ENCODE peak calls at places on chromosome 21, in four cellular contexts. O, B, L and R are unnamed samples.
A peak's percentile ranks its signal among the peaks of the same experiment; 100 is the strongest.

GRCh38 chr21:32423320-32423719 is 10.8 kb downstream of the EVA1C start:
- DNase-seq in O (no peak), B (no peak), L (no peak), R (no peak)

GRCh38 chr21:16535100-16535418 is 805.3 kb downstream of the USP25 start:
- DNase-seq in O (no peak), B (no peak), L (no peak), R (peak; percentile 28)

GRCh38 chr21:14773777-14774345 is 227.7 kb upstream of the SAMSN1 start:
- DNase-seq in O (no peak), B (peak; percentile 68), L (peak; percentile 30), R (peak; percentile 1)

GRCh38 chr21:31530918-31531705 is 128.4 kb upstream of the SOD1 start:
- DNase-seq in O (no peak), B (no peak), L (no peak), R (peak; percentile 77)

GRCh38 chr21:25350056-25350455 is 257.2 kb downstream of the MRPL39 start:
- DNase-seq in O (no peak), B (peak; percentile 16), L (no peak), R (peak; percentile 25)

GRCh38 chr21:19853709-19854575 is 1144.3 kb upstream of the NCAM2 start:
- DNase-seq in O (no peak), B (peak; percentile 15), L (no peak), R (no peak)

GRCh38 chr21:21230672-21231071 is 232.5 kb downstream of the NCAM2 start:
- DNase-seq in O (no peak), B (no peak), L (no peak), R (no peak)

GRCh38 chr21:16420086-16420724 is 690.4 kb downstream of the USP25 start:
- DNase-seq in O (no peak), B (no peak), L (peak; percentile 9), R (peak; percentile 7)

GRCh38 chr21:29163381-29164115 is 33.1 kb downstream of the MAP3K7CL start:
- DNase-seq in O (no peak), B (no peak), L (no peak), R (no peak)

GRCh38 chr21:42106425-42106824 is 35.3 kb downstream of the UMODL1 start:
- DNase-seq in O (no peak), B (no peak), L (no peak), R (no peak)

GRCh38 chr21:33569986-33570385 is 18.5 kb downstream of the DONSON start:
- DNase-seq in O (no peak), B (no peak), L (no peak), R (no peak)

GRCh38 chr21:21101911-21102310 is 103.7 kb downstream of the NCAM2 start:
- DNase-seq in O (no peak), B (peak; percentile 10), L (peak; percentile 3), R (peak; percentile 15)

GRCh38 chr21:28485301-28486022 is 507.2 kb downstream of the LTN1 start:
- DNase-seq in O (no peak), B (no peak), L (no peak), R (no peak)

GRCh38 chr21:38159355-38159754 is 97.4 kb upstream of the KCNJ15 start:
- DNase-seq in O (peak; percentile 19), B (peak; percentile 87), L (peak; percentile 53), R (peak; percentile 57)

GRCh38 chr21:17554619-17555472 is 42.0 kb downstream of the CXADR start:
- DNase-seq in O (no peak), B (no peak), L (peak; percentile 32), R (peak; percentile 61)

GRCh38 chr21:38645282-38645681 is 147.0 kb upstream of the ERG start:
- DNase-seq in O (no peak), B (no peak), L (no peak), R (no peak)

GRCh38 chr21:20617130-20617529 is 381.1 kb upstream of the NCAM2 start:
- DNase-seq in O (no peak), B (no peak), L (no peak), R (no peak)

DNA sequence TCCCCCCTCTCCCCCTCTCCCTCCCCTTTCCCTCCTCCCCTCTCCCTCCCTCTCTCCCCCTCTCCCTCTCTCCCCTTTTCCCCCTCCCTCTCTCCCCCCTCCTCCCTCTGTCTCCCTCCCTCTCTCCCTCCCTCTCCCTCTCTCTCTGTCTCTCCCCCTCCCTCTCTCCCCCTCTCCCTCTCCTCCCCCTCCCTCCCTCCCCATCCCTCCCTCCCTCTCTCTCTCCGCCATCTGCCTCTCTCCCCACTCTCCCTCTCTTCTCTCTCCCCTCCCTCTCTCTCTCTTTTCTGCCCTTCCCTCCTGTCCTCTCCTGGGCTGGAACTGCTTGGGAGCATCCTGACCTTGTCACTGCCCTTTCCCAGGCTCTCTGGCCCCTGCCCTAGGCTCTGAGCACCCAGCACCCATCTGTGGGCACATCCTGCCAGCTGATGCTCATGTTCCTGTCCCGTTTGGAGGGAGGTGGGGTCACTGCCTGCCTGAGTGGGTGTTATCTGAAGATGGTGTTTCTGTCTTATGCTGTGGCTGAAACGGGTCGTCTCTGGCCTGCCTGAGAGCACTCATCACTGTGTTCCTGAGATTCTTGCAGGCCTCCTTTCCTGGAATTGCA is 10.8 kb downstream of the FTCD start:
- DNase-seq in O (no peak), B (no peak), L (no peak), R (no peak)
- TF ChIP-seq MXI1 in O (no peak), B (no peak), L (no peak), R (no peak)

DNA sequence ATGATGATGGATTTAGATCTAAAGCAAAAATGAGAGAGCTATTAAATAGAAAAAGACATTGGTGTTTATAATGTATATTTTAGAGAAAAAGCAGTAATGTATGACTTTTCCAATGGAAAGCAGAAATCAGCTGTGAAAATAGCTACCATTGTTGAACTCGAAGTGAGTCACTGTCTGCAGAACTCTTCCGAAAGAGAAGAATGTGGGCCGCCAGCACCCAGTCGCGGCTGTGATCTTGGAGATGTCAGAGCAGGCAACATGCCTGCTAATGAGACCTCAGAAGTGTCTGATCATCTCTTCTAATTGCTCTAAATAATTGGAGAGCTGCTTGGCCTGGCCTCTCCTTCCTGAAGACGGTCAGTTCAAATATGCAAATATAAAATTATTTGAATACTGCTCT is 333.6 kb upstream of the RUNX1 start:
- DNase-seq in O (no peak), B (no peak), L (no peak), R (no peak)
- TF ChIP-seq FOXM1 in O (no peak), B (no peak), L (no peak), R (no peak)

GRCh38 chr21:26842976-26843911 is 2.0 kb downstream of the ADAMTS1 start:
- DNase-seq in O (no peak), B (no peak), L (no peak), R (peak; percentile 72)
- TF ChIP-seq MXI1 in O (no peak), B (no peak), L (no peak), R (peak; percentile 93)

GRCh38 chr21:36792505-36792967 is 93.6 kb downstream of the SIM2 start:
- DNase-seq in O (no peak), B (no peak), L (no peak), R (no peak)
- TF ChIP-seq FOXM1 in O (no peak), B (no peak), L (no peak), R (no peak)

GRCh38 chr21:36776981-36777617 is 78.2 kb downstream of the SIM2 start:
- DNase-seq in O (no peak), B (no peak), L (no peak), R (no peak)

GRCh38 chr21:36769051-36769867 is 70.3 kb downstream of the SIM2 start:
- DNase-seq in O (no peak), B (no peak), L (no peak), R (no peak)

GRCh38 chr21:36768496-36768895 is 69.6 kb downstream of the SIM2 start:
- DNase-seq in O (no peak), B (no peak), L (no peak), R (no peak)

GRCh38 chr21:36773995-36774394 is 75.1 kb downstream of the SIM2 start:
- DNase-seq in O (no peak), B (no peak), L (no peak), R (no peak)

DNA sequence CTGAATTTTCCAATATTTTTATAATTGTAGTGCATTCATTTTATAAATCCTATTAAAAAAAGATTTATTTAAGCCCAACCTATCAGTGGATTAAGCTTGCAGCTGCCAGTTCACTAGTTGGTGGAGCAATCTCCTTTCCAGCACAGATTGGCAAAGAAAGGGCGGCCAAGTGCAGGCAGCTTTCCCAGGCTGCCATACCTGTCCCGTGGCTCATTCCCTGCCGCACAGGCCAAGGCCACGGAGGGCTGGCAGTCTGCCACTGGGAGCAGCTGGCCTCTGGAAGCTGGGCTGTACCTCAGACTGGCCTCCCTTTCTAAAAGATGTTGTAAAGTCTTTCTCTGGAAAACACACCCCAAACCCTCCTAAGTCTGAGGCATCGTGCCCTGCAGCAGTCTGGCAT is 74.2 kb downstream of the SIM2 start:
- DNase-seq in O (no peak), B (no peak), L (peak; percentile 55), R (no peak)
- TF ChIP-seq MXI1 in O (no peak), B (no peak), L (no peak), R (no peak)

DNA sequence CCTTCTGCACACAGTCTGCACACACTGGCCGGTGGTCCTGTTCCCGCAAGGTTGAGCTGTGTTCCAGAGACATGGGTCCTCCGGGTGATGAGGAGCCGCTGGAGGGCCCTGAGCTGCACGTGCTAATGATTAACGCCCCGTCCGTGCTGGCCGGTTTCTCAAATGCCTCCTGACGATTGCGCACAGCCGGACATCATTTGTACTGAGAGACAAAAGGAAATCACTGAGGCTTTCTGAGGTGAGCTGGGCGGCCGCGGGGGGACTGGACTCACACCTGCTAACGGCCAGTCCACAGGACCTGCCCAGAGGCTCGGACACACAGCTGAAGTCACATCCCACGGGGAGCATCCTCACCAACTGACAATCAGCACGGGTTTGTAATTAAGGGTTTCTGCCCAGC is 29.2 kb downstream of the POFUT2 start:
- DNase-seq in O (no peak), B (no peak), L (peak; percentile 29), R (peak; percentile 20)
- TF ChIP-seq FOXM1 in O (no peak), B (no peak), L (no peak), R (no peak)

DNA sequence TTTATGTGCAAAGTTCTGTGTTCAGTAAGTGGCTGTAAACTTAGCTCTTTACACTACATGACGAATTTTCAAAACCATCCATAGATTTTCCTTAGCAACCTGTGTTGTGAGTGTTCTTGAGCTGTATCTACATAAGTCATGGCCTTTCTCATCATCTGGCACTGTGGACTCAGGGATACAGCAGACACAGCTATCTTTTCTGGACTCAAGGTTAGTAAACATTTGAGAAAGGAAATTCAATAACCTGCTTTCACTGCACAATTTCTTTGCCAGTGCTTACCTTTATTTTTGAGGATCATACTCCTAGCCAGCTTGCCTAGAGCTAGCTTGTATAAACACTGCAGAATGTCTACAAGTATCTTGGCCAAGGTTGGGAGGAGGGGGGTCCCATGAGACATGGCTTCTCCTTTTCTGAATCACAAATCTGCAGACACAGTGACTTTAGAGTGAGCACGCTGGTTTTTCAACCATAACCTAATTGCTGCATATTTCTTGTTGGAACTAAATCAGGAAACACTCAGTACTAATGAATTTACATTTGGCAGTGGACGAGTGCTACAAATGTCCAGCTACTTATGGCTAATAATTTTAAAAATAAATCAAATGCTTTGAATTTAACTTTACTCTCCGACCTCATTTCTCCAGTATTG is 27.2 kb downstream of the ADAMTS5 start:
- DNase-seq in O (no peak), B (no peak), L (no peak), R (no peak)
- TF ChIP-seq MXI1 in O (no peak), B (no peak), L (no peak), R (no peak)

DNA sequence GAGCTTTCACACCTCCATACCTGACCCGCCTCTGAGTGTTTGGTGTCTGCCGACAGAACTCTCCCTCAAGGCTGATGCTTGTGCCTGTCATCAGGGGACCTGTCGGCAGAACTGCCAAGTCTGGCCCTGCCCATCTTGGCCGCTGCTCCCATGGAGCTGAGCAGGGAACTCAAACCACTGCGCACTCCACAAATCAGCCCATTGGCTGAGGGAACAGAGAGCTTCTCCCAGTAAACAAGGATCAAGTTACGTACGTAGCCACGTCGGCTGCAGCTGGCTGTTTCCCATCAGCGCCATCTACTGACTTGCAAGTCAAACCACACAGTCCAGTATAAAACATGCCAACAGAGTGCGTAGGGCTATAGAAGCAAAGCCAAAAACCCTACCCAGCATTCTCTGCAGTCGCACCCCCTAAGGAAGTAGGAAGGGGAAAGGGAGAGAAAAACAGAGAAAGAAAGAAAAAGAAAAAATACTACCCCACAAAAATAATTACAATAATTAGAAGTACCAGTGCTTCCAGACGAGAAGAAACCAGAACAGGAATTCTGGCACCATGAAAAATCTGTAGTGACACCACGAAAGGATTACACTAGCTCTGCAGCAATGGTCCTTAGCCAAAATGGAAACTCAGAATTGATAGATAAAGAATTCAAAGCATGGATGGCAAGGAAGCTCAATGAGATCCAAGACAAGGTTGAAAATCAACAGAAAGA is 13.1 kb downstream of the KRTAP13-1 start:
- DNase-seq in O (no peak), B (no peak), L (peak; percentile 14), R (peak; percentile 49)
- TF ChIP-seq FOXM1 in O (no peak), B (no peak), L (no peak), R (no peak)